ENCODE peak calls at places on chromosomes 2 and 18, in four cellular contexts. O, I, A and Z are unnamed samples.

GRCh38 chr18:25726278-25726677 is 364.1 kb downstream of the SS18 start:
- DNase-seq in O (no peak), I (no peak), A (no peak), Z (no peak)

GRCh38 chr2:6793371-6793770 is 72.3 kb downstream of the CMPK2 start:
- DNase-seq in O (no peak), I (no peak), A (no peak), Z (no peak)

GRCh38 chr2:42086500-42086953 is 38.7 kb downstream of the PKDCC start:
- DNase-seq in O (peak; percentile 70), I (no peak), A (no peak), Z (no peak)

GRCh38 chr2:103353754-103354153 is 591.9 kb downstream of the TMEM182 start:
- DNase-seq in O (no peak), I (no peak), A (no peak), Z (no peak)

GRCh38 chr2:120820263-120820884 is 84.7 kb downstream of the GLI2 start:
- DNase-seq in O (no peak), I (no peak), A (peak; percentile 81), Z (no peak)

GRCh38 chr2:190121971-190122370 is 59.4 kb upstream of the MSTN start:
- DNase-seq in O (no peak), I (no peak), A (no peak), Z (no peak)

GRCh38 chr2:181459646-181460045 is 2.5 kb downstream of the ITGA4 start:
- DNase-seq in O (no peak), I (no peak), A (no peak), Z (no peak)

GRCh38 chr2:212842544-212843185 is 304.1 kb upstream of the ERBB4 start:
- DNase-seq in O (no peak), I (no peak), A (no peak), Z (no peak)

GRCh38 chr18:72544092-72544886 is at the start of gene CBLN2:
- DNase-seq in O (peak; percentile 65), I (no peak), A (peak; percentile 97), Z (no peak)

GRCh38 chr2:101961287-101962242 is 30.2 kb upstream of the IL1R2 start:
- DNase-seq in O (no peak), I (peak; percentile 80), A (no peak), Z (no peak)

GRCh38 chr2:105894327-105894944 is 149.7 kb downstream of the NCK2 start:
- DNase-seq in O (peak; percentile 38), I (no peak), A (no peak), Z (no peak)

GRCh38 chr18:9413586-9413985 is 61.7 kb upstream of the RALBP1 start:
- DNase-seq in O (no peak), I (no peak), A (no peak), Z (no peak)

GRCh38 chr2:177252808-177253531 is 11.6 kb downstream of the NFE2L2 start:
- DNase-seq in O (no peak), I (no peak), A (no peak), Z (no peak)

GRCh38 chr2:8889978-8890377 is 52.6 kb upstream of the KIDINS220 start:
- DNase-seq in O (no peak), I (no peak), A (no peak), Z (no peak)

GRCh38 chr18:63137999-63138448 is 181.5 kb downstream of the BCL2 start:
- DNase-seq in O (peak; percentile 75), I (no peak), A (no peak), Z (no peak)

GRCh38 chr2:223976635-223977226 is 19.5 kb downstream of the MRPL44 start:
- DNase-seq in O (no peak), I (no peak), A (no peak), Z (no peak)

GRCh38 chr2:164992818-164993217 is 37.5 kb upstream of the SLC38A11 start:
- DNase-seq in O (peak; percentile 57), I (no peak), A (no peak), Z (no peak)

GRCh38 chr18:48975817-48976649 is 25.3 kb upstream of the SMAD7 start:
- DNase-seq in O (peak; percentile 77), I (no peak), A (peak; percentile 90), Z (no peak)

GRCh38 chr2:96710985-96711384 is 28.9 kb downstream of the LMAN2L start:
- DNase-seq in O (no peak), I (no peak), A (no peak), Z (no peak)

GRCh38 chr2:138615257-138615656 is 113.7 kb downstream of the SPOPL start:
- DNase-seq in O (no peak), I (no peak), A (no peak), Z (no peak)